ENCODE peak calls at places on chromosome 5, in six cellular contexts. E, P, C, X, T and O are unnamed samples.

GRCh38 chr5:87403409-87403808 is 9.3 kb downstream of the CCNH start:
- DNase-seq in X (no peak), P (no peak), T (no peak), E (no peak), C (no peak), O (no peak)

GRCh38 chr5:118314936-118315335 is 673.4 kb downstream of the DTWD2 start:
- DNase-seq in E (no peak), C (no peak), P (no peak), X (no peak), T (peak; percentile 2), O (no peak)

GRCh38 chr5:150323092-150323491 is 20.4 kb upstream of the ARSI start:
- DNase-seq in E (no peak), C (no peak), P (no peak), T (peak; percentile 91), X (no peak), O (no peak)

GRCh38 chr5:146006470-146006869 is 70.1 kb downstream of the SH3RF2 start:
- DNase-seq in E (no peak), C (no peak), X (no peak), T (no peak), P (no peak), O (no peak)

GRCh38 chr5:157740211-157740610 is 3.3 kb upstream of the LSM11 start:
- DNase-seq in C (no peak), P (peak; percentile 36), X (no peak), T (no peak), E (no peak), O (no peak)

GRCh38 chr5:9977070-9977469 is 272.6 kb downstream of the ATPSCKMT start:
- DNase-seq in P (no peak), T (no peak), C (no peak), X (no peak), E (no peak), O (no peak)

GRCh38 chr5:74141053-74141452 is 499.5 kb downstream of the ENC1 start:
- DNase-seq in E (no peak), X (no peak), P (no peak), T (no peak), C (no peak), O (no peak)

GRCh38 chr5:181120761-181121160 is 10.2 kb downstream of the OR2V1 start:
- DNase-seq in E (no peak), P (no peak), C (no peak), T (no peak), X (no peak), O (no peak)

GRCh38 chr5:89901983-89902382 is 507.6 kb downstream of the CETN3 start:
- DNase-seq in C (no peak), P (no peak), X (no peak), T (peak; percentile 1), E (no peak), O (peak; percentile 63)

GRCh38 chr5:139747583-139748504 is 47.8 kb upstream of the PSD2 start:
- DNase-seq in T (peak; percentile 48), C (peak; percentile 77), X (peak; percentile 74), E (no peak), P (peak; percentile 70), O (peak; percentile 49)

GRCh38 chr5:3392306-3392939 is 203.2 kb upstream of the IRX1 start:
- DNase-seq in X (no peak), P (no peak), C (no peak), E (no peak), T (no peak), O (no peak)

GRCh38 chr5:126988021-126988569 is 42.3 kb downstream of the MARCHF3 start:
- DNase-seq in E (no peak), P (no peak), X (no peak), T (no peak), C (no peak), O (no peak)

GRCh38 chr5:78795757-78796156 is 147.2 kb upstream of the LHFPL2 start:
- DNase-seq in X (no peak), E (no peak), P (no peak), T (no peak), C (no peak), O (no peak)

GRCh38 chr5:89967806-89968444 is 441.6 kb downstream of the CETN3 start:
- DNase-seq in P (no peak), E (no peak), C (no peak), T (peak; percentile 13), X (no peak), O (no peak)

GRCh38 chr5:100789641-100790160 is 113.4 kb downstream of the ST8SIA4 start:
- DNase-seq in E (no peak), T (no peak), P (no peak), X (no peak), C (no peak), O (no peak)

GRCh38 chr5:104412649-104413240 is 850.2 kb upstream of the NUDT12 start:
- DNase-seq in X (no peak), T (peak; percentile 48), C (no peak), P (peak; percentile 71), E (no peak), O (no peak)

GRCh38 chr5:102901821-102902448 is 146.8 kb downstream of the PAM start:
- DNase-seq in C (no peak), T (no peak), P (no peak), X (no peak), E (no peak), O (no peak)

GRCh38 chr5:41772071-41772470 is 98.2 kb downstream of the OXCT1 start:
- DNase-seq in E (no peak), X (no peak), T (no peak), C (no peak), P (no peak), O (no peak)

GRCh38 chr5:133431326-133431725 is 181.0 kb downstream of the FSTL4 start:
- DNase-seq in P (peak; percentile 51), C (no peak), X (no peak), T (no peak), E (no peak), O (no peak)

GRCh38 chr5:103006921-103007320 is 113.0 kb downstream of the GIN1 start:
- DNase-seq in X (no peak), E (no peak), T (no peak), P (no peak), C (no peak), O (no peak)

GRCh38 chr5:146340260-146341081 is 1.8 kb downstream of the POU4F3 start:
- DNase-seq in E (no peak), X (no peak), P (peak; percentile 92), C (peak; percentile 72), T (peak; percentile 75), O (peak; percentile 63)

GRCh38 chr5:103475629-103476240 is 86.9 kb downstream of the NUDT12 start:
- DNase-seq in C (no peak), P (peak; percentile 42), X (no peak), T (peak; percentile 67), E (no peak), O (no peak)

GRCh38 chr5:31630931-31631330 is 8.0 kb upstream of the PDZD2 start:
- DNase-seq in X (peak; percentile 81), E (no peak), T (no peak), C (no peak), P (no peak), O (peak; percentile 83)

GRCh38 chr5:63070001-63070400 is 491.4 kb downstream of the LRRC70 start:
- DNase-seq in E (no peak), T (no peak), P (peak; percentile 70), C (no peak), X (no peak), O (no peak)

GRCh38 chr5:142746532-142746931 is 23.6 kb upstream of the ARHGAP26 start:
- DNase-seq in X (no peak), P (no peak), T (no peak), E (no peak), C (no peak), O (no peak)

DNA sequence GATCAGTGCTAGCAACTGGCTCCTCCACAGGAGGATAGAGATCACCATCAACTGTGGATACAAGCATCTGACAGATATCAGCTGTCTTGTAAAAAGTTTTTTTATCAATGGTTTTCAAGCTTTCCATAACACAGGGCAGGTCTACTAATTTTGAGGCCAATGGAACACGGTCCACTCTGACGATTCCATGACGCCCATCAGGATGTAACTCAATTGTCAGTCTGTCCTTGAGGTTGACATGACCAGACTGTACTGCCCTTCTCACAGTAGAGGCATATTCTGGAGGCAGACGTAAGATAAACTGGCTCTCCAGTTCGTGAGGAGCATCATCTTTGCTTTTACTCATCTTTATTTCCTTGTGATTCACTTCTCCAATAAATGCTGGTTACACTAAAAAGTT is 885 bp downstream of the TAF7 start:
- DNase-seq in X (no peak), P (no peak), E (no peak), C (no peak), T (no peak), O (no peak)
- H3K27ac ChIP-seq in X (peak overlapping the region; percentile 96), P (no peak overlapping the region), E (no peak overlapping the region), C (no peak overlapping the region), T (no peak overlapping the region), O (peak overlapping the region; percentile 93)

DNA sequence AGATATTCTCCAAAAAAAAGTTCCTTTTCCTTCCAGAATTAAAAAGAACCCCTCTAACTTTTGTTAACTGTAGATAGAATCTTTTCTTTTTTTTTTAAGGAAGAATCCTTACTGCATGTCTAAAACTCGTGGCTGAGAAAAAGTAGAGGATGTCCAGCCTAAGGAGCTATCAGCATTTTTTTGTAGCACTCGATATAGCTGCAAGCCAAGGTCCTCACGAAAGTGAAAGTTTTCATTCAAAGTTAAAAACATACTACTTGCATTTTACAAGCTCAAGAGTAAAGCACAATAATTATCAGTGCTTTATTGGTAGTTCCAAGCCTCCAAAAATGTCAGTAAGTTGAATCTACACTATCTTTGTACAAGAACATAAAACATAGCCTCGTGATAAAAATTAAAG is 28.7 kb upstream of the ZSWIM6 start:
- DNase-seq in C (no peak), T (peak; percentile 50), P (no peak), X (no peak), E (no peak), O (no peak)
- H3K4me1 ChIP-seq in C (peaks cover 16% of the 10 kb centered on the region), T (peaks cover 40% of the 10 kb centered on the region), P (peaks cover 20% of the 10 kb centered on the region), X (peaks cover 6% of the 10 kb centered on the region), E (no peaks in the 10 kb centered on the region), O (peaks cover 41% of the 10 kb centered on the region)

GRCh38 chr5:51960617-51961115 is 577.4 kb downstream of the ISL1 start:
- DNase-seq in T (peak; percentile 0), P (no peak), E (no peak), X (no peak), C (no peak), O (no peak)
- TF ChIP-seq CTCF in T (no peak), P (peak; percentile 52), E (no peak), X (no peak), C (peak; percentile 21), O (peak; percentile 15)

GRCh38 chr5:147626494-147626893 is 116.6 kb upstream of the DPYSL3 start:
- DNase-seq in E (no peak), C (no peak), T (no peak), X (no peak), P (no peak), O (no peak)

GRCh38 chr5:147633173-147633572 is 123.3 kb upstream of the DPYSL3 start:
- DNase-seq in X (no peak), E (no peak), T (no peak), C (no peak), P (no peak), O (no peak)

GRCh38 chr5:147631428-147631985 is 121.6 kb upstream of the DPYSL3 start:
- DNase-seq in X (no peak), C (no peak), T (no peak), P (no peak), E (no peak), O (no peak)

GRCh38 chr5:147628054-147628895 is 118.4 kb upstream of the DPYSL3 start:
- DNase-seq in P (peak; percentile 84), T (peak; percentile 77), C (no peak), X (no peak), E (peak; percentile 19), O (peak; percentile 62)

DNA sequence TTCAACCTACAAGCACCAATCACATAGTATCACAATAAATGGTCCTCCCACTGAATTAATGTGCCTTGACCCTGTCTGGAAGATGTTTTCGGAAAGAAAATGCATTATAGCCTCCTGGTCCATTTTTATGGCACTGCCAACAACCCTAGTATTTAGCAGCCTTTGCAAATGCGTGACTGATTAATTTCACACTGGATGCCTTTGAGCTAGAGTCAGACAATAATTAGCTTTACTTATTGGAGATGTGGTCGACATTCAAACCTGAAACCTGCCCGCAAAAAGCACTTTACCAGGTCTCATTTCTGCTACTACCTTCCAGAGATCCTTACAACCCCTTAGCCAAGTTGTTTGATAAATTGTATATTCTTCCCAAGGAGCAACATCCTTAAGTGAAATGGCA is 119.3 kb upstream of the DPYSL3 start:
- DNase-seq in E (no peak), T (no peak), X (no peak), C (no peak), P (no peak), O (no peak)
- H3K27ac ChIP-seq in E (no peak overlapping the region), T (no peak overlapping the region), X (no peak overlapping the region), C (no peak overlapping the region), P (no peak overlapping the region), O (no peak overlapping the region)